ENCODE peak calls at places on chromosomes 11 and 22, in four cellular contexts. One of them, this sample, is unnamed.

GRCh38 chr11:35308157-35308556 is 111.2 kb downstream of the SLC1A2 start:
- DNase-seq in CD4-positive, alpha-beta memory T cell: no peak
- DNase-seq in left lung: no peak
- DNase-seq in esophagus muscularis mucosa: no peak
- DNase-seq in this sample: no peak

GRCh38 chr22:49502126-49502826 is 325.4 kb downstream of the BRD1 start:
- DNase-seq in CD4-positive, alpha-beta memory T cell: no peak
- DNase-seq in left lung: no peak
- DNase-seq in esophagus muscularis mucosa: no peak
- DNase-seq in this sample: no peak

GRCh38 chr11:134617360-134617759 is 205.3 kb upstream of the B3GAT1 start:
- DNase-seq in CD4-positive, alpha-beta memory T cell: no peak
- DNase-seq in left lung: no peak
- DNase-seq in esophagus muscularis mucosa: no peak
- DNase-seq in this sample: no peak

GRCh38 chr22:44815099-44816070 is 63.0 kb downstream of the ARHGAP8 start:
- DNase-seq in CD4-positive, alpha-beta memory T cell: no peak
- DNase-seq in left lung: peak; percentile 67
- DNase-seq in esophagus muscularis mucosa: no peak
- DNase-seq in this sample: no peak

GRCh38 chr11:128929468-128929867 is 13.2 kb downstream of the TP53AIP1 start:
- DNase-seq in CD4-positive, alpha-beta memory T cell: no peak
- DNase-seq in left lung: no peak
- DNase-seq in esophagus muscularis mucosa: no peak
- DNase-seq in this sample: no peak

GRCh38 chr11:9251306-9251705 is 13.8 kb downstream of the DENND5A start:
- DNase-seq in CD4-positive, alpha-beta memory T cell: peak; percentile 28
- DNase-seq in left lung: no peak
- DNase-seq in esophagus muscularis mucosa: no peak
- DNase-seq in this sample: no peak

GRCh38 chr11:125055107-125055715 is 7.9 kb upstream of the SLC37A2 start:
- DNase-seq in CD4-positive, alpha-beta memory T cell: no peak
- DNase-seq in left lung: no peak
- DNase-seq in esophagus muscularis mucosa: no peak
- DNase-seq in this sample: no peak

GRCh38 chr11:78080818-78081495 is 1.3 kb upstream of the NDUFC2 start:
- DNase-seq in CD4-positive, alpha-beta memory T cell: no peak
- DNase-seq in left lung: no peak
- DNase-seq in esophagus muscularis mucosa: no peak
- DNase-seq in this sample: peak; percentile 75

GRCh38 chr22:18012528-18012927 is 11.8 kb downstream of the MICAL3 start:
- DNase-seq in CD4-positive, alpha-beta memory T cell: no peak
- DNase-seq in left lung: no peak
- DNase-seq in esophagus muscularis mucosa: no peak
- DNase-seq in this sample: no peak

DNA sequence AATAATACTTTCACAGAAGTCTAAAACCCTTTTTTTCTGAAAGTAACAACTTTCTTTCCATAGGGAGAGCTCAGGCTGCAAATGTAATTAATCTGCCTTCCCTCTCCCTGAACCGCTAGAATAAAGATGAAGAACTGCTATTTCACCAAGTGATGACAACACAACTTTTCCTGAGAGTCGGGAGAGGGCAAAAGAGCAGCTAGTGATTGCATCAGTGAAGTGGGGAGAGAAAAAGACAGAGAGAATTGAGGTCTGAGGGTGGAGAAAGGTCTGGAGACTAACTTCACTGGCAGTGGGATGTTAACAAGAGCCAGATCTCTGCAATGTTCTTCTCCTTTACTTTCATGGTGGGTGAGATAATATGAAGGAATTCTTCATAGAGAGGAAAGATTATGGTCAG is 10.9 kb upstream of the MPEG1 start:
- DNase-seq in CD4-positive, alpha-beta memory T cell: no peak
- DNase-seq in left lung: no peak
- DNase-seq in esophagus muscularis mucosa: no peak
- DNase-seq in this sample: no peak
- H3K4me1 ChIP-seq in CD4-positive, alpha-beta memory T cell: no peaks in the 10 kb centered on the region
- H3K4me1 ChIP-seq in left lung: no peaks in the 10 kb centered on the region
- H3K4me1 ChIP-seq in esophagus muscularis mucosa: peaks cover 16% of the 10 kb centered on the region
- H3K4me1 ChIP-seq in this sample: peaks cover 36% of the 10 kb centered on the region

GRCh38 chr11:114191893-114192292 is 104.3 kb upstream of the NNMT start:
- DNase-seq in CD4-positive, alpha-beta memory T cell: no peak
- DNase-seq in left lung: no peak
- DNase-seq in esophagus muscularis mucosa: no peak
- DNase-seq in this sample: no peak
- H3K27me3 ChIP-seq in CD4-positive, alpha-beta memory T cell: no peaks in the 10 kb centered on the region
- H3K27me3 ChIP-seq in left lung: no peaks in the 10 kb centered on the region
- H3K27me3 ChIP-seq in esophagus muscularis mucosa: no peaks in the 10 kb centered on the region
- H3K27me3 ChIP-seq in this sample: no peaks in the 10 kb centered on the region

DNA sequence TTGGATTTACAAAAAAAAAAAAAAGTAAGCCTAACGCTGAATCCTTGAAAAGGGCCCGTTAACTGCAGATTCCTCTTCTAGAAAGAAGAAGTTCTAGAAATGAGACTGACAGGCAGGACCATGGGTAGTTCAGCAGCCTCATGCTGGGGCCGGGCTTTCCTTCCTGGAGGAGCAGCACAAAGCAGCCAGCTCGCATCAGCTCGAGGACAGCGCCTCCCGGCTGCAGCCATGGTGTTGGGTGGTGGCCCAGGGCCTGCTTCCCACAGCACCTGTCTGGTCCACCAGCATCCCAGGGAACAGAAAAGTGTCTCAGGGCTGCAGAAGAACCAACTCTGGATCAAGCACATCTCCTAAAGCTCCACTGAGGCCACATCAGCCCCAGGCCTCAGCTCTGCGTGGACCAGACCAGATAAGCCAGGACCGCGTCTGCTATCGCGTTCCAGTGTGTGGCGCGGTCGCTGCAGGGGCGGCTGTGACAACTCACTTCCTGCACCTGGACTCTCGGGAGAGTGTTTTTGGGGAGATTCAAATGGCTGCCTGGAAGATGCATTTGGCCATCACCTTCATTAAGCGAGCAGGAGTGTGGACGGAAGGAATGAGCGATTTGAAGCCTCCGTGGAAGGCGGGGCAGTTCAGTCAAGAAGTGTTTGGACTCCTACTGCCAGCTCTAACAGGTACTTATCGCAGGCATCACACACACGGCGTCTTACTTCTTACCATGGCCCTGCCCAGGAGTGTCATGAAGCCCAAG is 53.5 kb downstream of the MYH9 start:
- DNase-seq in CD4-positive, alpha-beta memory T cell: peak; percentile 40
- DNase-seq in left lung: peak; percentile 88
- DNase-seq in esophagus muscularis mucosa: no peak
- DNase-seq in this sample: no peak
- H3K4me1 ChIP-seq in CD4-positive, alpha-beta memory T cell: peaks cover 100% of the 10 kb centered on the region
- H3K4me1 ChIP-seq in left lung: peaks cover 87% of the 10 kb centered on the region
- H3K4me1 ChIP-seq in esophagus muscularis mucosa: peaks cover 100% of the 10 kb centered on the region
- H3K4me1 ChIP-seq in this sample: peaks cover 96% of the 10 kb centered on the region

DNA sequence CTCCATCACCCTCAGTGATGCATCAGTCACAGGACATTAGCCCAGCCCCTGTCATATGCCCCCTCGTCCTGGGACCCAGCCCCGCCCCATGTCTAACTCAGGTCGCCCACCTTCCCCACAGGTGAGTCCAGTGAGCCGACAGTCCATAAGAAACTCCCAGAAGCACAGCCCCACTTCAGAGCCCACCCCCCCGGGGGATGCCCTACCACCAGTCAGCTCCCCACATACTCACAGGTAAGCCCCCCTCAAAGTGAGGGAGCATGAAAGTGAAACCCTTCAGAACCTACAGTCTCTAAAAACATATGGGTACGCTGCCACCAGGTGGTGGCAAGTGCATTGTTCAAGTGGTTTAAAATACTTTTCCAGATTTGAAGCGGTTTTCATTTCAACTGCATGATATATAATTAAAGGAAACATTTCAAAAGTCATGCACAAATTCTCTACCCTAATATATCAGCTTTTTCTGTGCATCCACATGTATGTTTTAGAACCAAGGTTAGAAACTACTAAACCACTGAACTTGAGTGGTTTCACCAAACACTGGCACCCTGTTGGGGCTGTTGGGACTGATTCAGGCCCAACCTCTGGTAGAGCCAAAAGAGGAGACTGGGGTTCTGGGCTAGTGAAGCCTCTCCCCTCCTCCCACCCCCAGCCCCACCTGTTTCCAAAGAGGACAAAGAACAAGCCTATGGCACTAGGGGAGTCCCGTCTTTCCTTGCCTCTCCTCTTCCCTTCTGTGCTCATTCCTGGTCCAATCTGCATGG is 17.3 kb downstream of the EPS8L2 start:
- DNase-seq in CD4-positive, alpha-beta memory T cell: peak; percentile 58
- DNase-seq in left lung: no peak
- DNase-seq in esophagus muscularis mucosa: no peak
- DNase-seq in this sample: no peak
- H3K27me3 ChIP-seq in CD4-positive, alpha-beta memory T cell: peaks cover 10% of the 10 kb centered on the region
- H3K27me3 ChIP-seq in left lung: peaks cover 35% of the 10 kb centered on the region
- H3K27me3 ChIP-seq in esophagus muscularis mucosa: peaks cover 89% of the 10 kb centered on the region
- H3K27me3 ChIP-seq in this sample: peaks cover 27% of the 10 kb centered on the region

DNA sequence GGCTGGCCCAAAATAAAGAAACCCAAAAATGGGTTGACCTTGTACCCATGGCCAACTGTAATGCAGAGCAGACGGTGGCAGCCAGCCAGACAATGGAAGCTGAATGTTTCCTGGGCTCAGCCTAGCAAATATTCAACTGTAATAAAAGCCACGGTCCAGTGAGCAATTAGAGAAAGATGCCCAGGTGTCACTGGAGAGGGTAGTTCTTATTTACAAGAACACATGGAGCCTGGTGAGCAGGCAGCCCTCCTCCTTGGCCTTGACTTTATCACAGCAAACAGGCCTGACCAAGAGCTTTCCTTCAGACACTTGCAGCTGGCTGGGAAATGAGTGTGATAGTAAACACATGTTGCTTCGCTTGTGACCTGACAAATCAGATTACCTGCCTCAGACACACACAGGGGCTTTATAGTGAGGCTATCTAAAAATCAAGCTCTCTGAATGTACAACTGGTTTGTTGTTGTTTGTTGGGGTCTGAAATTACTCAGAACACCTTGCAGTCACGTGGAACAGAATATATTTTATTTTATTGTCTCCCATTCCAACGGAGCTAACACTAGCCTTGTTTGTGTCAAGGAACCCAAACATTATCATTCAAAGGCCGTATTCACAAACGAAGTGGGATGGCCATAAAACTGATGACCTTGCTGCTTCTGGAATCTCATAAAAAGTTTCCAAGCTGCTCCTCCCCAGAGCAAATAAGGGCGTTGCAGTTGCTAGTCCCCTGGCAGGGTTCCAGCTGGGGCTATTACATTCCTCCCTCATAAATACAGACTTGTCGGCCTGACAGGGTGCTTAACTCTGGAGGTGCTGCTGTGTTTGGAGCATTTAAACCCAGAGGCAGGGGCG is 161.1 kb downstream of the BBOX1 start:
- DNase-seq in CD4-positive, alpha-beta memory T cell: no peak
- DNase-seq in left lung: no peak
- DNase-seq in esophagus muscularis mucosa: no peak
- DNase-seq in this sample: peak; percentile 93
- H3K4me1 ChIP-seq in CD4-positive, alpha-beta memory T cell: no peaks in the 10 kb centered on the region
- H3K4me1 ChIP-seq in left lung: peaks cover 5% of the 10 kb centered on the region
- H3K4me1 ChIP-seq in esophagus muscularis mucosa: peaks cover 15% of the 10 kb centered on the region
- H3K4me1 ChIP-seq in this sample: peaks cover 45% of the 10 kb centered on the region

DNA sequence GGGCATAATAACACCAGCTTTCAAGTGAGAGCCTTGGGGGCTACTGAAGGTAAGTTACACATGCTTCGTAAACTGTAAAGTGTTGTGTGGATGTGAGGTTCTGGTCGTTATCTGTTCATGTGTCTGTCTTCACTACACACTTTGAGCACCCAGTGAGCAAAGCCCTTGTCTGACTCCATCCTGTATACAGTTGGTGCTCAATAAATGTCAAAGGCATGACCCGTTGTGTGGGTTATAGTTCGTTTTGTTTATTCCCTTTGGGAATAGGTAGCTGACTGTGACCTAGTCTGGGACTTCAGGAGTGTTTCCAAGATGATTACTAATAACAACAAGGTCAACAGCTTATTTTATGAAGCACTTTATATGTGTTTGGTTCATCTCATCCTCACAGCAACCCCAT is 146.9 kb downstream of the MIAT start:
- DNase-seq in CD4-positive, alpha-beta memory T cell: no peak
- DNase-seq in left lung: no peak
- DNase-seq in esophagus muscularis mucosa: no peak
- DNase-seq in this sample: no peak
- H3K27me3 ChIP-seq in CD4-positive, alpha-beta memory T cell: no peaks in the 10 kb centered on the region
- H3K27me3 ChIP-seq in left lung: no peaks in the 10 kb centered on the region
- H3K27me3 ChIP-seq in esophagus muscularis mucosa: no peaks in the 10 kb centered on the region
- H3K27me3 ChIP-seq in this sample: no peaks in the 10 kb centered on the region

DNA sequence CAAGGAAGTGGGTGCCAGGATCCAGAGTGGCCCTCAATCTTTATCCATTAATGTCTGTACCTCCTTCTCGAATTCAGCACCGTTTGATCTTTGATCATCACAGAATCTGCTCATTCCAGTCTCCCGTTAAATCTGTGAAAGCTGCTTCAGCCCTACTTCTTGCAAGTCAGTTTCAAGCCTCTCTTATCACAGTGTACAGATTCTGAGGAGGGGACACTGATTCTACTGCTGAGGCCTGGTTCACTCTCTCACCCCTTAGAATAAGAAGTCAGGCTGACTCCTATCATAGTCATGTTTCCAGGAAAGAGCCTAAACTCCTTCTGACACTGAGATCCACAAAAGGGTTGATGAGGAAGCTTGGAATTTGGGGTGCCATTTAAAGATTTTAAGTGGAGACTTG is 39.0 kb downstream of the MAML2 start:
- DNase-seq in CD4-positive, alpha-beta memory T cell: no peak
- DNase-seq in left lung: no peak
- DNase-seq in esophagus muscularis mucosa: no peak
- DNase-seq in this sample: no peak
- H3K4me1 ChIP-seq in CD4-positive, alpha-beta memory T cell: peaks cover 38% of the 10 kb centered on the region
- H3K4me1 ChIP-seq in left lung: peaks cover 33% of the 10 kb centered on the region
- H3K4me1 ChIP-seq in esophagus muscularis mucosa: peaks cover 88% of the 10 kb centered on the region
- H3K4me1 ChIP-seq in this sample: peaks cover 59% of the 10 kb centered on the region

This sample was measured in SJSA1.